ENCODE peak calls at places on chromosomes 4 and X, in nine cellular contexts. J is NCI-H748 treated with DMSO at 0.1 percent for 48 hours; U is H9; C is iris pigment epithelial cell; E is upper lobe of right lung; R is right atrium auricular region; F is pancreas; T is upper lobe of left lung; G is CD4-positive, alpha-beta T cell. H is an unnamed sample.
A peak's percentile ranks its signal among the peaks of the same experiment; 100 is the strongest.

GRCh38 chrX:13144927-13145659 is 100.7 kb upstream of the FAM9C start:
- DNase-seq in J (no peak), C (no peak), G (no peak), F (no peak), R (no peak), T (no peak), E (no peak), U (no peak), H (no peak)

GRCh38 chrX:31483336-31483735 is 411.5 kb upstream of the FTHL17 start:
- DNase-seq in U (no peak), F (no peak), T (no peak), C (peak; percentile 81), J (no peak), G (no peak), E (no peak), R (no peak), H (no peak)

GRCh38 chr4:126172126-126172525 is 857.4 kb downstream of the FAT4 start:
- DNase-seq in C (no peak), G (no peak), T (no peak), J (no peak), E (no peak), R (no peak), F (no peak), U (no peak), H (no peak)

GRCh38 chrX:619451-619811 is 11.2 kb upstream of the SHOX start:
- DNase-seq in U (no peak), R (peak; percentile 30), T (no peak), F (no peak), J (no peak), C (no peak), E (no peak), G (no peak), H (no peak)

GRCh38 chrX:38799995-38800394 is 1.3 kb upstream of the MID1IP1 start:
- DNase-seq in G (no peak), U (no peak), E (no peak), J (no peak), R (no peak), C (no peak), T (no peak), F (no peak), H (no peak)

GRCh38 chr4:68342139-68342538 is 7.8 kb downstream of the YTHDC1 start:
- DNase-seq in G (no peak), T (no peak), J (no peak), E (no peak), F (no peak), R (no peak), C (peak; percentile 86), U (no peak), H (no peak)

GRCh38 chrX:8981742-8982141 is 52.2 kb downstream of the FAM9B start:
- DNase-seq in J (no peak), F (no peak), R (no peak), U (no peak), E (no peak), C (no peak), T (no peak), G (no peak), H (no peak)

GRCh38 chrX:13506574-13506973 is 62.8 kb upstream of the EGFL6 start:
- DNase-seq in U (no peak), E (no peak), C (peak; percentile 48), T (no peak), J (peak; percentile 6), G (peak; percentile 53), R (no peak), F (no peak), H (no peak)

GRCh38 chr4:7287274-7287917 is 95.1 kb downstream of the SORCS2 start:
- DNase-seq in U (no peak), C (no peak), E (no peak), F (no peak), G (no peak), T (no peak), R (no peak), J (no peak), H (no peak)

GRCh38 chrX:6813836-6814370 is 279.0 kb upstream of the VCX3A start:
- DNase-seq in E (no peak), C (no peak), G (no peak), T (no peak), J (no peak), F (no peak), U (peak; percentile 34), R (no peak), H (no peak)

GRCh38 chrX:69522052-69522451 is 17.9 kb downstream of the NALF2 start:
- DNase-seq in R (no peak), T (no peak), U (no peak), E (no peak), G (no peak), F (no peak), J (no peak), C (no peak), H (no peak)

GRCh38 chr4:534101-534575 is 35.1 kb downstream of the PIGG start:
- DNase-seq in F (no peak), R (no peak), C (no peak), T (no peak), G (no peak), J (no peak), U (no peak), E (no peak), H (no peak)

GRCh38 chrX:17081969-17082368 is 135.5 kb downstream of the REPS2 start:
- DNase-seq in F (no peak), U (no peak), C (no peak), T (no peak), J (no peak), R (no peak), G (no peak), E (no peak), H (no peak)

GRCh38 chr4:159360549-159360948 is 257.7 kb downstream of the RAPGEF2 start:
- DNase-seq in E (no peak), J (no peak), R (no peak), C (peak; percentile 94), G (no peak), U (no peak), F (no peak), T (no peak), H (no peak)

GRCh38 chrX:19410259-19410658 is 66.5 kb downstream of the PDHA1 start:
- DNase-seq in F (no peak), J (no peak), R (no peak), G (no peak), C (no peak), U (no peak), T (no peak), E (no peak), H (no peak)

GRCh38 chrX:30620980-30621716 is 32.1 kb upstream of the GK start:
- DNase-seq in F (no peak), U (no peak), T (no peak), J (no peak), E (no peak), C (peak; percentile 92), R (no peak), G (no peak), H (no peak)

GRCh38 chrX:138745215-138745614 is 33.7 kb upstream of the FGF13 start:
- DNase-seq in J (no peak), E (no peak), F (peak; percentile 16), T (no peak), U (no peak), C (peak; percentile 66), R (no peak), G (no peak), H (no peak)

GRCh38 chr4:48653217-48654014 is 126.7 kb downstream of the FRYL start:
- DNase-seq in F (no peak), R (peak; percentile 72), U (no peak), J (no peak), C (peak; percentile 80), G (no peak), E (no peak), T (no peak), H (no peak)

GRCh38 chr4:182478475-182478874 is 235.3 kb downstream of the TENM3 start:
- DNase-seq in T (no peak), F (no peak), E (no peak), J (peak; percentile 44), R (no peak), U (no peak), C (peak; percentile 42), G (no peak), H (no peak)

GRCh38 chrX:49202022-49202421 is 2.0 kb upstream of the SYP start:
- DNase-seq in F (no peak), J (no peak), G (no peak), R (no peak), U (no peak), E (no peak), C (no peak), T (no peak), H (no peak)

GRCh38 chr4:128863314-128864075 is 54.0 kb downstream of the JADE1 start:
- DNase-seq in R (peak; percentile 78), G (peak; percentile 67), F (peak; percentile 64), E (peak; percentile 73), T (peak; percentile 67), J (peak; percentile 12), C (peak; percentile 67), U (peak; percentile 88), H (peak; percentile 85)

GRCh38 chr4:103364066-103364465 is 165.9 kb upstream of the CENPE start:
- DNase-seq in C (no peak), G (no peak), E (no peak), R (no peak), J (no peak), U (no peak), F (no peak), T (no peak), H (no peak)

GRCh38 chrX:386239-386767 is 404 bp downstream of the PPP2R3B start:
- DNase-seq in R (no peak), F (no peak), U (no peak), T (no peak), C (no peak), E (no peak), G (peak; percentile 40), J (no peak), H (no peak)

GRCh38 chr4:123649644-123650356 is 253.2 kb downstream of the SPRY1 start:
- DNase-seq in F (peak; percentile 59), G (no peak), E (no peak), U (peak; percentile 46), R (no peak), C (peak; percentile 87), J (peak; percentile 46), T (peak; percentile 26), H (no peak)

GRCh38 chrX:19689170-19689814 is 174.0 kb upstream of the MAP3K15 start:
- DNase-seq in T (no peak), U (no peak), G (no peak), C (no peak), E (no peak), R (no peak), F (no peak), J (no peak), H (no peak)

GRCh38 chr4:100548209-100548579 is 30.4 kb upstream of the EMCN start:
- DNase-seq in F (no peak), U (no peak), T (no peak), C (no peak), E (no peak), G (no peak), J (no peak), R (no peak), H (no peak)

H was measured in mesothelial cell of epicardium.